ENCODE peak calls at places on chromosome 3, in ten cellular contexts. E is NB4; Z is amygdala; B is heart right ventricle; Y is progenitor cell of endocrine pancreas; G is brain microvascular endothelial cell; D is foreskin fibroblast; J is retina; I is CD8-positive, alpha-beta T cell; C is activated T-helper 1 cell treated with anti-CD3 and anti-CD28 coated beads, Interleukin-2, amount 50 U/mL, for 16 hours. P is an unnamed sample.

GRCh38 chr3:63354160-63354559 is 76.1 kb downstream of the SYNPR start:
- DNase-seq in Y (no peak), B (no peak), I (no peak), D (peak), G (no peak), Z (no peak), J (no peak), E (no peak), C (no peak), P (no peak)

GRCh38 chr3:186760141-186760813 is 23.1 kb upstream of the EIF4A2 start:
- DNase-seq in D (no peak), Y (no peak), C (no peak), G (no peak), B (no peak), I (no peak), Z (no peak), E (no peak), J (no peak), P (no peak)

GRCh38 chr3:178270838-178271237 is 265.4 kb upstream of the KCNMB2 start:
- DNase-seq in D (peak), B (no peak), G (no peak), I (no peak), J (no peak), C (no peak), Y (no peak), Z (no peak), E (no peak), P (no peak)

GRCh38 chr3:126881861-126882260 is 101.1 kb upstream of the PLXNA1 start:
- DNase-seq in Y (no peak), I (no peak), C (no peak), E (no peak), D (no peak), J (no peak), Z (no peak), G (no peak), B (no peak), P (no peak)

GRCh38 chr3:183906234-183906921 is 21.7 kb upstream of the PARL start:
- DNase-seq in B (no peak), C (no peak), G (no peak), I (no peak), Z (no peak), D (no peak), J (no peak), E (no peak), Y (no peak), P (no peak)

GRCh38 chr3:160473978-160474377 is 24.4 kb upstream of the TRIM59 start:
- DNase-seq in Y (no peak), Z (no peak), I (no peak), C (no peak), D (peak), E (no peak), G (peak), J (no peak), B (no peak), P (no peak)

GRCh38 chr3:113084777-113085176 is 94.0 kb downstream of the GTPBP8 start:
- DNase-seq in Y (no peak), B (peak), Z (no peak), I (no peak), E (no peak), G (peak), C (no peak), J (no peak), D (peak), P (no peak)

GRCh38 chr3:112437146-112438022 is 61.9 kb downstream of the BTLA start:
- DNase-seq in Y (no peak), J (no peak), G (peak), B (no peak), I (no peak), E (peak), Z (no peak), C (no peak), D (peak), P (no peak)

GRCh38 chr3:61560452-61561373 is 658 bp upstream of the PTPRG start:
- DNase-seq in C (no peak), Y (peak), E (peak), I (no peak), D (peak), J (peak), Z (no peak), G (peak), B (peak), P (peak)

P was measured in neural crest cell.